ENCODE peak calls at places on chromosome 22, in four cellular contexts. J, Q, C and R are unnamed samples.
A peak's percentile ranks its signal among the peaks of the same experiment; 100 is the strongest.

GRCh38 chr22:25555506-25556060 is 8.9 kb upstream of the GRK3 start:
- DNase-seq in J (no peak), Q (no peak), C (no peak), R (no peak)

GRCh38 chr22:19853058-19853878 is 1.4 kb downstream of the GNB1L start:
- DNase-seq in J (no peak), Q (no peak), C (no peak), R (no peak)

GRCh38 chr22:40204331-40205116 is 26.8 kb downstream of the TNRC6B start:
- DNase-seq in J (no peak), Q (peak; percentile 59), C (no peak), R (no peak)

GRCh38 chr22:31080848-31081649 is at the start of gene SMTN:
- DNase-seq in J (peak; percentile 79), Q (peak; percentile 86), C (peak; percentile 82), R (peak; percentile 97)

GRCh38 chr22:22710719-22711531 is 66.5 kb downstream of the GGTLC2 start:
- DNase-seq in J (no peak), Q (peak; percentile 15), C (peak; percentile 46), R (peak; percentile 77)

GRCh38 chr22:26324150-26324549 is 104.9 kb upstream of the ASPHD2 start:
- DNase-seq in J (no peak), Q (no peak), C (no peak), R (no peak)

GRCh38 chr22:20514658-20515406 is 7.4 kb downstream of the MED15 start:
- DNase-seq in J (no peak), Q (no peak), C (no peak), R (no peak)

GRCh38 chr22:26996156-26996555 is 338.8 kb downstream of the MIAT start:
- DNase-seq in J (no peak), Q (no peak), C (no peak), R (no peak)

GRCh38 chr22:36386351-36386899 is 1.3 kb downstream of the MYH9 start:
- DNase-seq in J (no peak), Q (no peak), C (no peak), R (peak; percentile 69)

GRCh38 chr22:37262346-37262745 is 18.3 kb upstream of the RAC2 start:
- DNase-seq in J (no peak), Q (no peak), C (no peak), R (no peak)

GRCh38 chr22:40240671-40241070 is 62.9 kb downstream of the TNRC6B start:
- DNase-seq in J (no peak), Q (no peak), C (no peak), R (no peak)

GRCh38 chr22:37259540-37260029 is 15.5 kb upstream of the RAC2 start:
- DNase-seq in J (no peak), Q (no peak), C (peak; percentile 44), R (no peak)

GRCh38 chr22:19903031-19903430 is 38.5 kb upstream of the COMT start:
- DNase-seq in J (no peak), Q (no peak), C (no peak), R (no peak)

GRCh38 chr22:37111156-37111717 is 1.7 kb upstream of the TMPRSS6 start:
- DNase-seq in J (no peak), Q (no peak), C (no peak), R (no peak)

GRCh38 chr22:27447316-27447715 is 354.2 kb downstream of the MN1 start:
- DNase-seq in J (no peak), Q (no peak), C (no peak), R (no peak)

GRCh38 chr22:26430600-26430999 is 1.5 kb downstream of the ASPHD2 start:
- DNase-seq in J (no peak), Q (no peak), C (no peak), R (no peak)

GRCh38 chr22:18109410-18110193 is 1.0 kb upstream of the TUBA8 start:
- DNase-seq in J (no peak), Q (no peak), C (no peak), R (no peak)

GRCh38 chr22:18997306-18997924 is 61.3 kb upstream of the PRODH start:
- DNase-seq in J (no peak), Q (no peak), C (no peak), R (no peak)

GRCh38 chr22:24582111-24582814 is 10.6 kb downstream of the LRRC75B start:
- DNase-seq in J (no peak), Q (no peak), C (no peak), R (no peak)

GRCh38 chr22:21691773-21692172 is 26.0 kb downstream of the PPIL2 start:
- DNase-seq in J (no peak), Q (no peak), C (no peak), R (no peak)

GRCh38 chr22:43388420-43388851 is 23.4 kb upstream of the MPPED1 start:
- DNase-seq in J (no peak), Q (peak; percentile 55), C (peak; percentile 75), R (peak; percentile 71)

GRCh38 chr22:43853328-43853931 is 8.9 kb downstream of the SULT4A1 start:
- DNase-seq in J (no peak), Q (no peak), C (no peak), R (no peak)

GRCh38 chr22:18022851-18023250 is 1.5 kb downstream of the MICAL3 start:
- DNase-seq in J (no peak), Q (no peak), C (no peak), R (peak; percentile 18)

GRCh38 chr22:37021710-37022482 is 2.4 kb downstream of the MPST start:
- DNase-seq in J (no peak), Q (no peak), C (no peak), R (peak; percentile 53)

GRCh38 chr22:17105143-17106129 is 15.7 kb downstream of the TMEM121B start:
- DNase-seq in J (no peak), Q (no peak), C (no peak), R (no peak)

GRCh38 chr22:23278883-23279675 is 98.8 kb downstream of the BCR start:
- DNase-seq in J (no peak), Q (no peak), C (peak; percentile 32), R (peak; percentile 81)

GRCh38 chr22:28544431-28544868 is 135.2 kb downstream of the TTC28 start:
- DNase-seq in J (no peak), Q (no peak), C (no peak), R (no peak)

GRCh38 chr22:17578129-17578754 is 14.9 kb downstream of the SLC25A18 start:
- DNase-seq in J (no peak), Q (peak; percentile 21), C (no peak), R (peak; percentile 53)

GRCh38 chr22:22818861-22819855 is 68.5 kb upstream of the IGLL5 start:
- DNase-seq in J (no peak), Q (no peak), C (no peak), R (peak; percentile 37)

GRCh38 chr22:37284807-37285355 is 2.6 kb downstream of the CYTH4 start:
- DNase-seq in J (no peak), Q (no peak), C (no peak), R (peak; percentile 63)

GRCh38 chr22:42841444-42841843 is 15.6 kb downstream of the ARFGAP3 start:
- DNase-seq in J (no peak), Q (no peak), C (no peak), R (no peak)

GRCh38 chr22:19744350-19745006 is 16.1 kb upstream of the TBX1 start:
- DNase-seq in J (no peak), Q (no peak), C (no peak), R (no peak)

GRCh38 chr22:32622004-32622761 is 147.6 kb downstream of the FBXO7 start:
- DNase-seq in J (peak; percentile 21), Q (peak; percentile 89), C (no peak), R (peak; percentile 44)

DNA sequence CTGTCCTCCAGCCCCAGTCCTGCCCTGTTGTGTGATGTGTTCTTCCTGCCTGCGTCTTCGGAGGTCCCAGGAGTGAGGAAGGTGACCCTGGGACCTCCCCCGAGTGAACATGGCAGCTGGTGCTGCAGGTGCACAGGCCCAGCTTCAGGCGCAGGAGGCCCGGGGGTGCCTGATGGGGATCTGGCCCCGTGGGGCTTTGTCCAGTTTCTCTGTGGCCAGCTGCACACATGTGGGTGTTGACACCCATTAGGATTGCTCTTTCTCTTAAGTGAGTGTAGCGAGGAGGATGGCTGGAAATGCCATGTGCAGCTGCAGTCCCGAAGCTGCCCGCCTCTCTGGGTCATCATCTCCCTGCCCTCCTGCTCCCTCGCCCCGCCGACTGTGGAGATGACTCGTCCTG is 1279.7 kb downstream of the BRD1 start:
- DNase-seq in J (no peak), Q (no peak), C (no peak), R (no peak)
- H3K9me3 ChIP-seq in J (no peaks in the 10 kb centered on the region), Q (no peaks in the 10 kb centered on the region), C (no peaks in the 10 kb centered on the region), R (no peaks in the 10 kb centered on the region)

DNA sequence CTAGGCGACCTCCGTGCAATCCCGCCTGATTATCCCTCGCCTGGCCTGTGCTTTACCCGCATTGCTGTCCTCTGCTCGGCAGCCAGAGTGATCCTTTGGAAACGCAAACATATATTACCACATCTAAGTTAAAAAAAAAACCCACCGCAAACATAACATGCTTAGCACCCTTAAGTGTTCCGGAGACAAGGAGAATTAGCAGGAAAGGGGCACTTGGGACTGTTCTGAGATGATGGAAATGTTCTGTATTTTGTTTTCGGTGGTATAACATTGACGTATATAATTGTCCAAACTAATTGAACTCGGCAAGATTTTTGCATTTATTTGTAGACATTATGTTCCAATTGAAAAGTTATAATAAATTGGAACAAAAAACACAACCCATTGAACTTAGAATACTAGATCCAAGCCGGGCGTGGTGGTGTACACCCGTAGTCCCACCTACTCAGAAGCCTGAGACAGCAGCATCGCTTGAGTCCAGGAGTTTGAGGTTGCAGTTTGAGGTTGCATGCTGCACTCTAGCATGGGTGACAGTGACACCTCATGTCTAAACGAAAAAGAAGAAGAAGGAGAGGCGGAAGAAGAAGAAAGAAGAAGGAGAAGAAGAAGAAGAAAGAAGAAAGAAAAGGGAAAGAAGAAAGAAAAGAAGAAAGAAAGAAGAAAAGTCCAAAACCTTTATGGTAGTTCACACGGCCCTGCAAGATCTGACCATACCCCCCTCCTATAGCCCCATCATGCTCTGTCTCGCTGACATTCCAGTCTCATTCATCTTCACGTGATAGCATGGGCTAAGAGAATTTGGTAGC is 604 bp upstream of the POLR3H start:
- DNase-seq in J (no peak), Q (no peak), C (no peak), R (no peak)
- TF ChIP-seq EP300 in J (no peak), Q (no peak), C (no peak), R (no peak)

GRCh38 chr22:47205081-47205491 is 442.6 kb downstream of the TBC1D22A start:
- DNase-seq in J (no peak), Q (no peak), C (no peak), R (no peak)

GRCh38 chr22:47204002-47204979 is 441.8 kb downstream of the TBC1D22A start:
- DNase-seq in J (no peak), Q (no peak), C (no peak), R (no peak)

GRCh38 chr22:47202819-47203553 is 440.5 kb downstream of the TBC1D22A start:
- DNase-seq in J (no peak), Q (no peak), C (no peak), R (no peak)

GRCh38 chr22:47201996-47202818 is 439.8 kb downstream of the TBC1D22A start:
- DNase-seq in J (no peak), Q (no peak), C (no peak), R (no peak)

GRCh38 chr22:47203554-47203991 is 441.1 kb downstream of the TBC1D22A start:
- DNase-seq in J (no peak), Q (no peak), C (no peak), R (no peak)
- H3K9me3 ChIP-seq in J (peaks cover 100% of the 10 kb centered on the region), Q (no peaks in the 10 kb centered on the region), C (no peaks in the 10 kb centered on the region), R (no peaks in the 10 kb centered on the region)

GRCh38 chr22:46013460-46014416 is 36.8 kb upstream of the WNT7B start:
- DNase-seq in J (peak; percentile 67), Q (peak; percentile 90), C (peak; percentile 75), R (peak; percentile 96)
- TF ChIP-seq EP300 in J (no peak), Q (no peak), C (peak; percentile 14), R (no peak)

GRCh38 chr22:49322231-49322630 is 505.4 kb downstream of the BRD1 start:
- DNase-seq in J (no peak), Q (no peak), C (no peak), R (no peak)
- H3K9me3 ChIP-seq in J (no peaks in the 10 kb centered on the region), Q (peaks cover 7% of the 10 kb centered on the region), C (no peaks in the 10 kb centered on the region), R (no peaks in the 10 kb centered on the region)